ENCODE peak calls at places on chromosomes 11 and 22, in seven cellular contexts. E is mucosa of descending colon; A is CD8-positive, alpha-beta T cell; Z is lower lobe of right lung; P is AG04449; O is pancreas; X is astrocyte. N is an unnamed sample.
A peak's percentile ranks its signal among the peaks of the same experiment; 100 is the strongest.

GRCh38 chr22:39292561-39293074 is 26.8 kb downstream of the RPL3 start:
- DNase-seq in E (peak; percentile 84), A (no peak), Z (peak; percentile 95), P (peak; percentile 57), O (peak; percentile 96), X (peak; percentile 93), N (peak; percentile 73)

GRCh38 chr11:41403462-41403861 is 56.0 kb downstream of the LRRC4C start:
- DNase-seq in E (no peak), A (no peak), Z (no peak), P (no peak), O (no peak), X (no peak), N (no peak)

GRCh38 chr22:33785283-33785991 is 134.8 kb downstream of the LARGE1 start:
- DNase-seq in E (no peak), A (no peak), Z (no peak), P (peak; percentile 34), O (no peak), X (peak; percentile 62), N (no peak)

GRCh38 chr11:132111781-132112380 is 741.5 kb downstream of the NTM start:
- DNase-seq in E (no peak), A (no peak), Z (no peak), P (peak; percentile 67), O (no peak), X (peak; percentile 92), N (no peak)

GRCh38 chr11:70544774-70545625 is 146.7 kb downstream of the CTTN start:
- DNase-seq in E (no peak), A (no peak), Z (peak; percentile 38), P (no peak), O (peak; percentile 42), X (peak; percentile 70), N (peak; percentile 97)

GRCh38 chr11:73233704-73234402 is 15.8 kb downstream of the P2RY2 start:
- DNase-seq in E (peak; percentile 14), A (no peak), Z (no peak), P (no peak), O (no peak), X (no peak), N (no peak)

GRCh38 chr11:119473901-119474681 is 51.1 kb upstream of the THY1 start:
- DNase-seq in E (no peak), A (no peak), Z (no peak), P (no peak), O (no peak), X (no peak), N (no peak)

GRCh38 chr11:60370811-60371297 is 7.5 kb upstream of the MS4A7 start:
- DNase-seq in E (no peak), A (no peak), Z (no peak), P (no peak), O (no peak), X (no peak), N (no peak)

GRCh38 chr11:20125927-20126326 is 34.3 kb downstream of the DBX1 start:
- DNase-seq in E (no peak), A (no peak), Z (no peak), P (no peak), O (no peak), X (peak; percentile 83), N (no peak)

GRCh38 chr11:27282141-27282590 is 80.8 kb downstream of the CCDC34 start:
- DNase-seq in E (no peak), A (no peak), Z (no peak), P (peak; percentile 93), O (no peak), X (peak; percentile 99), N (no peak)

GRCh38 chr11:126526471-126526870 is 171.0 kb downstream of the ST3GAL4 start:
- DNase-seq in E (no peak), A (no peak), Z (no peak), P (no peak), O (no peak), X (no peak), N (no peak)

GRCh38 chr11:129390303-129390816 is 14.7 kb downstream of the BARX2 start:
- DNase-seq in E (no peak), A (no peak), Z (no peak), P (no peak), O (no peak), X (no peak), N (no peak)

GRCh38 chr11:103737791-103738190 is 298.6 kb upstream of the DDI1 start:
- DNase-seq in E (no peak), A (no peak), Z (no peak), P (no peak), O (no peak), X (peak; percentile 18), N (peak; percentile 95)

GRCh38 chr11:130533113-130533803 is 84.8 kb downstream of the ADAMTS15 start:
- DNase-seq in E (no peak), A (no peak), Z (no peak), P (no peak), O (no peak), X (no peak), N (no peak)

GRCh38 chr11:68130121-68130520 is 8.9 kb upstream of the CHKA start:
- DNase-seq in E (no peak), A (no peak), Z (no peak), P (no peak), O (no peak), X (no peak), N (no peak)

GRCh38 chr11:5618807-5619206 is 6.0 kb upstream of the TRIM34 start:
- DNase-seq in E (no peak), A (no peak), Z (no peak), P (peak; percentile 72), O (no peak), X (peak; percentile 83), N (no peak)

GRCh38 chr22:31400023-31400397 is 606 bp downstream of the DRG1 start:
- DNase-seq in E (no peak), A (no peak), Z (no peak), P (no peak), O (no peak), X (peak; percentile 33), N (no peak)

GRCh38 chr22:50338860-50339462 is 4.2 kb upstream of the PPP6R2 start:
- DNase-seq in E (no peak), A (no peak), Z (no peak), P (no peak), O (no peak), X (peak; percentile 52), N (no peak)

GRCh38 chr22:24230911-24231656 is 13.8 kb downstream of the GGT5 start:
- DNase-seq in E (peak; percentile 70), A (peak; percentile 67), Z (peak; percentile 82), P (no peak), O (peak; percentile 87), X (no peak), N (no peak)

GRCh38 chr11:27429740-27430451 is 42.7 kb downstream of the LGR4 start:
- DNase-seq in E (no peak), A (no peak), Z (no peak), P (no peak), O (no peak), X (peak; percentile 55), N (no peak)

GRCh38 chr11:131909426-131910200 is 539.2 kb downstream of the NTM start:
- DNase-seq in E (no peak), A (no peak), Z (no peak), P (no peak), O (no peak), X (no peak), N (no peak)

GRCh38 chr11:131924001-131924400 is 553.6 kb downstream of the NTM start:
- DNase-seq in E (no peak), A (no peak), Z (no peak), P (no peak), O (no peak), X (no peak), N (no peak)

GRCh38 chr11:69948256-69949141 is 129.3 kb upstream of the FGF3 start:
- DNase-seq in E (peak; percentile 36), A (no peak), Z (no peak), P (no peak), O (no peak), X (peak; percentile 53), N (peak; percentile 9)

GRCh38 chr22:26584010-26584409 is 5.9 kb downstream of the TPST2 start:
- DNase-seq in E (no peak), A (no peak), Z (no peak), P (no peak), O (no peak), X (no peak), N (no peak)

DNA sequence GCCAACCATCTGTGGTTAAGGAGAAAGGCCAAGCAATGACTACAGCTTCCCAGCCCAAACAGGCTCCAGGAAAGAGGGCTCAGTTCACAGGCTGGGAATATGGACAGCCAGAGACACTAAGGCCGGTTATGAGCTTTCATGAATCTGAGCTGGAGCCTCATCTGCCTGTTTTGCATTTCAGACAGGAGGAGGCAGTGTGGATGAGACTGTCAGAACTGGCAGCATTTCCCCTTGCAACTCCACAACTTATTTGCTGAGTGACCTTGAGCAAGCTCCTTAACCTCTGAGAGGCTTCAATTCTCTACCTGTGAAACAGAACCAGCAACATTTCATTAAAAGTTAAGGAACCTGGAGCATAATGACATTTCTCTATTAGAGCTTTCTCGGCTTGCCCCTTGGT is 264.0 kb downstream of the ETS1 start:
- DNase-seq in E (no peak), A (no peak), Z (no peak), P (no peak), O (no peak), X (no peak), N (no peak)
- TF ChIP-seq CTCF in E (no peak), A (peak; percentile 37), Z (peak; percentile 35), P (peak; percentile 40), O (no peak), X (peak; percentile 27), N (peak; percentile 38)

GRCh38 chr11:2095542-2095941 is 43.6 kb downstream of the IGF2 start:
- DNase-seq in E (no peak), A (no peak), Z (no peak), P (no peak), O (peak; percentile 37), X (no peak), N (no peak)
- H3K4me3 ChIP-seq in E (no peak overlapping the region), A (no peak overlapping the region), Z (no peak overlapping the region), P (no peak overlapping the region), O (no peak overlapping the region), X (no peak overlapping the region), N (no peak overlapping the region)

GRCh38 chr11:90321018-90321417 is 98.2 kb upstream of the CHORDC1 start:
- DNase-seq in E (no peak), A (no peak), Z (no peak), P (no peak), O (no peak), X (no peak), N (no peak)
- TF ChIP-seq CTCF in E (no peak), A (no peak), Z (no peak), P (no peak), O (no peak), X (no peak), N (no peak)

DNA sequence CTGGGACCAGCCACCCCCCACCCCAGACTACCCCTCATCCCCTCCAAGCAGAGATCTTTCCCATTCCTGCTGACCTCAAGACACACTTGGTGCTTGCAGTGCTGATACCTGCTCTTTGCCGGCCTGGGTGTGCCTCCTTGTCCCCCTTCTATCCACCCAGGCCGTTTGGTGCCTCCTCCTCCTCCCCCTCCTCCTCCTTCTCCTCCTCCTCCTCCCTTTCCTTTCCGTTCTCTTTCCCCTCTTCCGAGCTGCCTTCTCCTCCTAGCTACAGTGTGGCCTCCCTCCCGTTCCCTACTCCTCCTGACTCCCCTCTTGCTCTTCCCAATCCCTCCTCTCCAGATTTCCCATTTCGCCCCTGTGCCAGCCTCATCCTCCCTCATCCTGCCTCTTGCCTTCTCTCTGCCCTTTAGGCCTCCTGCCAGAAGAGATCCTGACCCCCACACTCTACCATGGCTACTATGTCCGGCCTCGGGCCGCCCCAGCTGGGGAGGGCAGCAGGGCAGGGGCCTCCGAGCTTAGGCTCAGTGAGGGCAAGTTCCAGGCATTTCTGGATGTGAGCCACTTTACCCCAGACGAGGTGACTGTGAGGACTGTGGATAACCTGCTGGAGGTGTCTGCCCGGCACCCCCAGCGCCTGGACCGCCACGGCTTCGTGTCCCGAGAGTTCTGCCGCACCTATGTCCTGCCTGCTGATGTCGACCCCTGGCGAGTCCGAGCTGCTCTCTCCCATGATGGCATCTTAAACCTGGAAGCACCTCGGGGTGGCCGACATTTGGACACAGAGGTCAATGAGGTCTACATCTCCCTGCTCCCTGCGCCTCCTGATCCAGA is 712 bp downstream of the HSPB2 start:
- DNase-seq in E (no peak), A (no peak), Z (no peak), P (no peak), O (peak; percentile 62), X (no peak), N (no peak)
- H3K4me3 ChIP-seq in E (no peak overlapping the region), A (no peak overlapping the region), Z (peak overlapping the region; percentile 59), P (peak overlapping the region; percentile 50), O (peak overlapping the region; percentile 15), X (no peak overlapping the region), N (no peak overlapping the region)

N was measured in retinal pigment epithelial cell.